ENCODE peak calls at places on chromosomes 1 and 21, in six cellular contexts. A, O, B, L, P and V are unnamed samples.
A peak's percentile ranks its signal among the peaks of the same experiment; 100 is the strongest.

GRCh38 chr1:154407021-154407865 is 2.1 kb downstream of the IL6R start:
- DNase-seq in L (no peak), O (peak; percentile 77), A (no peak), P (no peak), B (no peak), V (no peak)

GRCh38 chr1:47659141-47659540 is 221.3 kb downstream of the FOXD2 start:
- DNase-seq in A (no peak), P (no peak), L (no peak), O (no peak), B (no peak), V (no peak)

GRCh38 chr1:235473808-235474207 is 30.4 kb downstream of the B3GALNT2 start:
- DNase-seq in A (peak; percentile 57), O (no peak), L (no peak), B (no peak), P (no peak), V (no peak)

GRCh38 chr1:35726814-35727433 is 8.2 kb upstream of the C1orf216 start:
- DNase-seq in P (peak; percentile 53), A (peak; percentile 58), L (peak; percentile 77), B (peak; percentile 76), O (no peak), V (peak; percentile 44)

GRCh38 chr21:38438476-38438893 is 59.8 kb downstream of the ERG start:
- DNase-seq in L (no peak), B (no peak), O (no peak), A (peak; percentile 71), P (no peak), V (peak; percentile 19)

GRCh38 chr1:245788269-245788668 is 633.5 kb downstream of the KIF26B start:
- DNase-seq in P (no peak), A (peak; percentile 98), O (no peak), L (no peak), B (no peak), V (no peak)

GRCh38 chr1:13951793-13952751 is 252.1 kb downstream of the PRDM2 start:
- DNase-seq in A (no peak), B (no peak), L (no peak), P (no peak), O (no peak), V (no peak)

GRCh38 chr1:222314839-222315238 is 233.1 kb downstream of the HHIPL2 start:
- DNase-seq in P (no peak), B (no peak), O (no peak), L (no peak), A (no peak), V (no peak)

GRCh38 chr1:46508760-46509159 is 19.1 kb downstream of the DMBX1 start:
- DNase-seq in P (no peak), L (peak; percentile 91), O (no peak), A (peak; percentile 15), B (no peak), V (no peak)

GRCh38 chr1:160665330-160666078 is 18.7 kb upstream of the SLAMF1 start:
- DNase-seq in A (no peak), O (no peak), P (no peak), L (peak; percentile 89), B (no peak), V (no peak)

GRCh38 chr1:82538876-82539275 is 738.1 kb downstream of the ADGRL2 start:
- DNase-seq in O (no peak), A (peak; percentile 11), B (no peak), P (no peak), L (no peak), V (no peak)

GRCh38 chr1:221708076-221708571 is 33.8 kb downstream of the DUSP10 start:
- DNase-seq in P (no peak), L (peak; percentile 90), A (no peak), O (peak; percentile 78), B (peak; percentile 57), V (no peak)

GRCh38 chr1:34746785-34747637 is 7.8 kb upstream of the GJB5 start:
- DNase-seq in O (no peak), A (no peak), B (no peak), P (no peak), L (no peak), V (no peak)

GRCh38 chr1:181179980-181180964 is 91.8 kb downstream of the IER5 start:
- DNase-seq in O (peak; percentile 4), P (no peak), A (peak; percentile 84), L (no peak), B (no peak), V (no peak)

GRCh38 chr1:2799811-2800663 is 1.5 kb downstream of the TTC34 start:
- DNase-seq in P (no peak), A (no peak), O (no peak), B (no peak), L (no peak), V (no peak)

GRCh38 chr21:45524756-45525152 is 17.5 kb downstream of the SLC19A1 start:
- DNase-seq in O (no peak), B (no peak), P (no peak), A (no peak), L (no peak), V (no peak)

GRCh38 chr1:24155011-24155782 is 12.3 kb upstream of the IL22RA1 start:
- DNase-seq in P (peak; percentile 30), B (peak; percentile 43), O (peak; percentile 25), A (no peak), L (peak; percentile 12), V (peak; percentile 26)

GRCh38 chr1:11802616-11802972 is 3.2 kb downstream of the MTHFR start:
- DNase-seq in A (peak; percentile 7), O (no peak), L (peak; percentile 84), P (no peak), B (no peak), V (no peak)

GRCh38 chr1:32361674-32362473 is 411 bp downstream of the FAM229A start:
- DNase-seq in P (no peak), B (peak; percentile 63), L (no peak), O (no peak), A (no peak), V (no peak)

GRCh38 chr1:60833173-60833572 is 249.2 kb upstream of the NFIA start:
- DNase-seq in A (no peak), B (no peak), P (peak; percentile 41), O (no peak), L (peak; percentile 37), V (no peak)

GRCh38 chr21:24023402-24023801 is 1583.9 kb downstream of the MRPL39 start:
- DNase-seq in P (no peak), A (peak; percentile 22), O (no peak), B (peak; percentile 19), L (no peak), V (no peak)

GRCh38 chr21:38440746-38441145 is 57.5 kb downstream of the ERG start:
- DNase-seq in P (peak; percentile 18), O (no peak), B (no peak), L (peak; percentile 34), A (peak; percentile 80), V (peak; percentile 43)

GRCh38 chr21:46570119-46570518 is 34.8 kb downstream of the S100B start:
- DNase-seq in P (no peak), B (no peak), A (no peak), O (no peak), L (no peak), V (no peak)

GRCh38 chr21:27248791-27249190 is 281.9 kb upstream of the ADAMTS5 start:
- DNase-seq in O (no peak), B (no peak), P (no peak), A (peak; percentile 60), L (no peak), V (no peak)

GRCh38 chr21:27244356-27244755 is 277.5 kb upstream of the ADAMTS5 start:
- DNase-seq in P (no peak), O (no peak), L (no peak), A (peak; percentile 15), B (no peak), V (no peak)

GRCh38 chr21:27244796-27245195 is 277.9 kb upstream of the ADAMTS5 start:
- DNase-seq in L (no peak), P (no peak), A (no peak), B (peak; percentile 2), O (no peak), V (no peak)

GRCh38 chr21:27250386-27250785 is 283.5 kb upstream of the ADAMTS5 start:
- DNase-seq in B (no peak), P (no peak), A (no peak), L (no peak), O (no peak), V (no peak)

DNA sequence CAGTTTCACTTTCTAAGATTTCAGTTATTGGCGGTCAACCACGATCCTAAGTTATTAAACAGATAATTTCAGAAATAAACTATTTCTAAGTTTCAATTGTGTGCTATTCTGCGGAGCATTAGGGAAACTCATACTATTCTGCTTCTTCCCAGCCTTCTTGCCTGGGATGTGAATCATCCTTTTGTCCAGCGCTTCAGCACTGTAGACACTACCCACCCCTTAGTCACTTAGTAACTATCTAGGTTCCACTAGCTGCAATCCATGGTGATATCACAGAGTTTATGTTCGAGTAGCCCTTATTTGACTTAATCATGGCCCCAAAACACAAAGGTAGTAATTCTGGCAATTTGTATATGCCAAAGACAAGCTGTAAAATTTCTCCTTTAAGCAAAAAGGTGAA is 279.9 kb upstream of the ADAMTS5 start:
- DNase-seq in O (no peak), P (no peak), B (no peak), A (peak; percentile 77), L (no peak), V (no peak)
- TF ChIP-seq RFX5 in O (no peak), P (no peak), B (no peak), A (no peak), L (no peak), V (no peak)

GRCh38 chr1:116766616-116767469 is 12.6 kb downstream of the CD2 start:
- DNase-seq in B (peak; percentile 69), O (no peak), P (no peak), A (no peak), L (no peak), V (no peak)
- TF ChIP-seq SMC3 in B (no peak), O (no peak), P (no peak), A (no peak), L (no peak), V (no peak)

GRCh38 chr1:71273326-71273725 is 192.5 kb upstream of the ZRANB2 start:
- DNase-seq in P (no peak), A (no peak), O (no peak), L (no peak), B (no peak), V (no peak)
- TF ChIP-seq RFX5 in P (no peak), A (no peak), O (no peak), L (no peak), B (no peak), V (no peak)

GRCh38 chr1:153404086-153404635 is 12.2 kb upstream of the S100A7A start:
- DNase-seq in B (no peak), P (no peak), L (no peak), A (no peak), O (no peak), V (no peak)

GRCh38 chr1:153401461-153401860 is 10.6 kb upstream of the S100A8 start:
- DNase-seq in A (no peak), O (no peak), L (no peak), P (no peak), B (no peak), V (no peak)

GRCh38 chr1:153403421-153404085 is 12.7 kb upstream of the S100A8 start:
- DNase-seq in O (no peak), A (no peak), L (no peak), B (no peak), P (no peak), V (no peak)

GRCh38 chr1:153402226-153402625 is 11.4 kb upstream of the S100A8 start:
- DNase-seq in P (no peak), L (no peak), B (no peak), A (no peak), O (no peak), V (no peak)

DNA sequence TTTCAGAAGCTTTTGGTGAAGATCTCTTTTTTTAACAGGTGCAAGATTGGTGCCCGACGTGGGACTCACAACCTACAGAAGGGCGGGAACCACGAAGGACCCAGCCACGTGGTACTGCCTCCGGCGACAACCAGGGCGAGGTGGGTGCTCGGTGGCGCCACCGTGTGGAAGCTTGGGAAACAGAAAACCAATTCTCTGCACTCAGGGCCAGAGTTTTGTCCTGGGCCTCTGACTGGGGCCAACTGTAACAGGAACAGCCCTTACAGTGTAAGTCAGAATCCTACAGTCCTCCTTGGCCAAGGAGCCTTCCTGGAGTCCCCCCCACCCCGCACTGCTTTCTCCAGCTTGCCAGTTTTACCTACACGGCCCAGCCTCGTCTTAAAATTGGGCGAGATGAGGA is 11.6 kb upstream of the S100A7A start:
- DNase-seq in L (peak; percentile 73), O (no peak), A (no peak), B (peak; percentile 41), P (peak; percentile 11), V (peak; percentile 47)
- TF ChIP-seq SMC3 in L (peak; percentile 58), O (peak; percentile 56), A (no peak), B (no peak), P (no peak), V (no peak)